ENCODE peak calls at places on chromosomes 3 and 15, in four cellular contexts. N is K562, D is HCT116, L is HepG2. W is an unnamed sample.

GRCh38 chr3:13850161-13850945 is 29.5 kb downstream of the WNT7A start:
- DNase-seq in N (no peak), D (peak; percentile 77), L (peak; percentile 11), W (no peak)

GRCh38 chr15:78093242-78094020 is 1.1 kb downstream of the SH2D7 start:
- DNase-seq in N (no peak), D (no peak), L (no peak), W (no peak)

GRCh38 chr3:128867200-128868125 is 12.0 kb upstream of the ACAD9 start:
- DNase-seq in N (no peak), D (no peak), L (no peak), W (no peak)

GRCh38 chr15:66955001-66955516 is 110.3 kb upstream of the SMAD3 start:
- DNase-seq in N (no peak), D (no peak), L (no peak), W (no peak)

GRCh38 chr3:49906004-49906860 is 2.6 kb upstream of the MST1R start:
- DNase-seq in N (peak; percentile 76), D (peak; percentile 55), L (peak; percentile 33), W (no peak)

GRCh38 chr3:11514191-11514770 is 129.4 kb downstream of the VGLL4 start:
- DNase-seq in N (no peak), D (no peak), L (peak; percentile 54), W (no peak)

GRCh38 chr3:195921334-195921771 is 13.0 kb upstream of the TNK2 start:
- DNase-seq in N (peak; percentile 26), D (no peak), L (no peak), W (no peak)

GRCh38 chr15:45549831-45550230 is 27.3 kb upstream of the SLC30A4 start:
- DNase-seq in N (no peak), D (no peak), L (no peak), W (no peak)

GRCh38 chr3:116112686-116113085 is 332.6 kb downstream of the LSAMP start:
- DNase-seq in N (no peak), D (no peak), L (no peak), W (no peak)

GRCh38 chr3:174376346-174376745 is 482.8 kb upstream of the NAALADL2 start:
- DNase-seq in N (no peak), D (no peak), L (no peak), W (no peak)

GRCh38 chr15:84740691-84741090 is 7.7 kb upstream of the ZNF592 start:
- DNase-seq in N (no peak), D (no peak), L (no peak), W (no peak)

GRCh38 chr15:75325922-75326321 is 9.9 kb upstream of the COMMD4 start:
- DNase-seq in N (no peak), D (no peak), L (no peak), W (no peak)

GRCh38 chr3:130576571-130577266 is 59.7 kb downstream of the COL6A6 start:
- DNase-seq in N (no peak), D (no peak), L (no peak), W (no peak)

GRCh38 chr3:151395806-151396205 is 11.3 kb upstream of the P2RY12 start:
- DNase-seq in N (no peak), D (no peak), L (no peak), W (peak; percentile 33)

GRCh38 chr3:53544357-53544756 is 49.9 kb downstream of the CACNA1D start:
- DNase-seq in N (no peak), D (no peak), L (no peak), W (no peak)

GRCh38 chr15:73983211-73983727 is 8.8 kb downstream of the STOML1 start:
- DNase-seq in N (no peak), D (peak; percentile 24), L (no peak), W (no peak)
- TF ChIP-seq TCF7L2 in N (no peak), D (no peak), L (no peak), W (no peak)

GRCh38 chr3:45124956-45125355 is 21.2 kb downstream of the CDCP1 start:
- DNase-seq in N (no peak), D (no peak), L (no peak), W (no peak)

GRCh38 chr3:45124379-45124778 is 21.8 kb downstream of the CDCP1 start:
- DNase-seq in N (no peak), D (no peak), L (no peak), W (peak; percentile 71)

GRCh38 chr3:45123030-45123429 is 23.1 kb downstream of the CDCP1 start:
- DNase-seq in N (no peak), D (no peak), L (no peak), W (peak; percentile 86)

GRCh38 chr3:45125550-45126026 is 20.6 kb downstream of the CDCP1 start:
- DNase-seq in N (no peak), D (peak; percentile 88), L (no peak), W (no peak)

DNA sequence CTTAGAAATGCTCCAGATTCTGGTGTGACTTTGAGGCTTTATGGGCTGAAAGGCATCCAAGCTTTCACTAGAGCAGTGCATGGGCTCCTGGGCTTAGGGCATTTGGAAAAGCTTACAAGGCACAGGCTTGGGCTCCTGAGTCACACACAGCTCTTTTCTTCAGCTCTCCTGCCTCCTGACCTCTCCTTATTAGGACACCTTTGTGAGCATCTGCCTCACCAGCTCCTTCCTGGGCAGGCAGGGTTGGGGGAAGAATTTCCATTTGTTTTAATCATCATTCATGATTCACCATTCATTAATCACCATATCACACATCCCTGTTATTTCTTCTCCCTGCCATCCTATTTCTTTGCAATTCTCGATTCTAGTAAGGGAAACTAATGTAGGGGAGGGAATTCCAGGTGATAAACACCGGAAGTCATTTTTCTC is 22.3 kb downstream of the CDCP1 start:
- DNase-seq in N (no peak), D (peak; percentile 88), L (no peak), W (peak; percentile 92)
- H3K27ac ChIP-seq in N (peak overlapping the region; percentile 37), D (peak overlapping the region; percentile 91), L (no peak overlapping the region), W (peak overlapping the region; percentile 26)

DNA sequence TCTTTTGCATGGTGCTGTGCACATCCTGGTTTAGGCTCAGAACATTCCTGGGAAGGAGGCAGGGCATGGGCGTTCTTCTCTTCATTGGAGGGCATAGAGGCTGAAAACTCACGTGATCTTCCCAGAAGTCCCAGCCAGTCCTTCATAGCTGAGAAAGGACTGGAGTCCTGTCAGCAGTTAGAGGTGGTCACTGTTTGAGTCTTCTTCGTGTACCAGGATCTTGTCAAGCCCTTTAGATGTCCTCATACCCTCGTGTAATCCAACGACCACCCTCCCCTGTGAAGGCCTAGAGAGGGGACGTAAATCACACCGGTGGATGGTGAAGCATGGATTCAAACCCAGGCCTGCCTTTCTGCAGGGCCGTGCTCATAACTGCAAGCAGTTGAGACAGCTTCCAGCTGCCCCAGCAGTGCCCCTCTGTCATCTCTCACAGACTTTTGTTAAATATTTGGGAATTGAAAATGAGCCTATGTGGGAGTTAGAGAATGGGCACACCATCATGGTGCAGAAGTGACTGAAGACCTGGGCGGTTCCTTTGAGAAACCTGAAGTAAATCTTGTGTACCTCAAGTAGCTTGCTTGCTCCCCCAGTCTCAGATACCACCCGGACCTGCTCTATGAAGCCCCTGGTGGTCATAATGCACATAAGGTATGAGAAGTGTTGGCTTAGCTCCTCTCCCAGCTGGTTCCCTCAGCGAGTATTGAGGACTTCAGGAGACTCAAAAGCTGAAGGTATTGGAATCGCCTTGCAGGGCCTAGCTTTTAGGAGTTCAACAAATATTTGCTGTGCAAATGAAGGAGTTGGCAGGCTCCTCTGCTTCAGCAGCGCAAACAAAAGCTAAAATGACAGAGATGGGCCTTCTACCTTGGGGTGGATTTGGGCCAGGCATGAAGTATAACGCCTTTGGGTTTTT is 1.4 kb downstream of the CMTM8 start:
- DNase-seq in N (peak; percentile 60), D (peak; percentile 43), L (peak; percentile 65), W (no peak)
- H3K4me3 ChIP-seq in N (no peak overlapping the region), D (peak overlapping the region; percentile 88), L (peak overlapping the region; percentile 87), W (peak overlapping the region; percentile 75)

GRCh38 chr3:144900366-144900765 is 928.7 kb downstream of the DIPK2A start:
- DNase-seq in N (no peak), D (no peak), L (no peak), W (no peak)
- TF ChIP-seq TCF7L2 in N (no peak), D (no peak), L (no peak), W (no peak)

GRCh38 chr3:180420016-180420415 is 181.9 kb upstream of the TTC14 start:
- DNase-seq in N (no peak), D (no peak), L (no peak), W (no peak)
- H3K27ac ChIP-seq in N (no peak overlapping the region), D (no peak overlapping the region), L (no peak overlapping the region), W (no peak overlapping the region)

GRCh38 chr3:10503217-10503796 is 2.1 kb downstream of the ATP2B2 start:
- DNase-seq in N (no peak), D (no peak), L (no peak), W (no peak)

GRCh38 chr3:10505791-10506585 is 602 bp upstream of the ATP2B2 start:
- DNase-seq in N (no peak), D (no peak), L (no peak), W (no peak)

GRCh38 chr3:10506696-10507095 is 1.3 kb upstream of the ATP2B2 start:
- DNase-seq in N (no peak), D (no peak), L (no peak), W (no peak)

GRCh38 chr3:10504161-10505049 is 981 bp downstream of the ATP2B2 start:
- DNase-seq in N (no peak), D (no peak), L (no peak), W (no peak)

DNA sequence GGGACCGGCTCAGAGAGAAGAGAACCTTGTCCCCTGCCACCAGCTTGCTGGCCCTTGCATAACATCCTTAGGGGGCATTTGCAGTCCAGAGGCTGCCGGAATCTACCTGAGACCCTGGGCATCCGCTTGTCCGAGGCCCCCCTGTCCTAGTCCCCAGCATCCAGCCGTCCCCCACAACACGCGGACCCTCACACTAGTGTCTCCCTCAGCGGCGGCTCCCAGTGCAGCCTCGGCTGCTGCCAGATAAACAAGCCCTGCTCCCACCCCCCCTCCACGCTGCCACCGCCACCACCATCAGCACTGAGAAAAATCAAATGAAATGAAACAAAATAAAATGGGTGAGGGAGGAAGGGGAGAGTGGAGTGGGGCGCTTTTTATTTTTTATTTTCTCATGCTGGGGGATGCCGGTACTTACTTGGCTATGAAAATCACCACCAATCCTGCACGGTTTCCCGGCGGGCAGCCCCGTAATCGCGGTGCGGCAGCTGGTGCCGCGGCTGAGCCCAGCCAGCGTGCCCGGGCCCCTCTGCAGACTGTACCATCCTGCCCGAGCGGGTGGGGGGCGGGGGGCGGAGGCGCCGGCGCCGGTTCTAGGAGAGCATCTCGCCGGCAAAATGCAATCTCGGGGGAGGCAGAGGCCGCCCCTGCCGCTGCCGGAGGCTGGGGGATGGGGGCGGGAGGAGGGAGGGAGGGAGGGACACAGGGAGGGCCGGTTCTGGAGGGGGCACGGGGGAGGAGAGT is at the start of gene ATP2B2:
- DNase-seq in N (no peak), D (no peak), L (no peak), W (no peak)
- H3K4me3 ChIP-seq in N (no peak within 1 kb of the TSS), D (no peak within 1 kb of the TSS), L (peak within 1 kb of the TSS; percentile 78), W (no peak within 1 kb of the TSS)

DNA sequence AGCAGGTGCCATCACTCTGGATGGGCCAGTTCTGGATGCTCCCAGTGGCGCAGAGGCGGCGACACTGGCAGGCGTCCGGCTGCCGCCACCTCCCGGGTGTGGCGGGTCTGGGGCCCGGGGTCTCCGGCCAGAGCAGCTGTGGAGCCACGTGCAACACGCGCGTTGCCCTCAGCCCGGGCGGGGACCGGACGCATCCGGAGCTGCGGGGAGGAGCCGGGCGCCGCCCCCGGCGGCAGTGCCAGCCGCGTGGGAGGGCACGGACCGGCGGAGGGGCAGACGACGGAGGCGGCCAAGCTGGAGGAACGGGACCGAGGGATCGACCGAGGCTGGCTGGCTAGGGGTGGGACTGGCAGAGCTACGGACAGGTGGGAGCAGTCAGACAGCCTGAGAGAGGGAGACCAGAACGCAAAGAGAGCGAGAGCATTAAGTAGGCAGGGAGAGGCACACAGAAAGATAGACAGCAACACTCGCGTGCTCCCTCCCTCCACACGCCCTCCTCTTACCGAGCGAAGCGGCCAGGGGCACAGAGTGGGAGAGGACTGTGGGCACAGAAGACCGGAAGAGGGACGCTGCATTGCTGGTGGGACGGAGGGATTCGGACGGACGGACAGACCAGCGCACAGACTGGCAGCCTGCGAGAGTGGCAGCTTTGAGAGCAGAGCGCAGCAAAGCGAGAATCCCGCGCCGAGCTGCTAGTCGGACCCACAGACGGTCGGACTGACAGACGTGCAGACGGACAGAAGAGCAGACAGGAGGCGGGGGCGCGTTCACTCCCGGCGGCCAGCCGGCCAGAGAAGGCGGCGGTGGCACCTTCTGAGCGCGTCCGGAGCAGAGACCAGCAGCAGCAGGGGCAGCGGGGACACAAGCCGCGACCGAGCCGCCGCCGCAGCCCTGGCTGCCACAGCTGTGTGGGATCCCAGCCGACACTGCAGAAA is at the start of gene ARPP21:
- DNase-seq in N (no peak), D (no peak), L (no peak), W (no peak)
- TF ChIP-seq TCF7L2 in N (no peak), D (no peak), L (no peak), W (no peak)